ENCODE peak calls at places on chromosomes 2 and 18, in ten cellular contexts. F is A549, H is sigmoid colon, M is upper lobe of left lung, Q is GM12878, U is SK-N-SH, O is stomach, A is K562, E is transverse colon, V is H1. D is an unnamed sample.

GRCh38 chr18:79862562-79862961 is 64.8 kb downstream of the KCNG2 start:
- DNase-seq in O (no peak), V (no peak), Q (no peak), A (no peak), E (no peak), F (no peak), U (no peak), M (no peak), H (no peak), D (no peak)

GRCh38 chr2:158994920-158995676 is 26.7 kb downstream of the TANC1 start:
- DNase-seq in E (no peak), H (no peak), F (no peak), A (no peak), M (peak; percentile 61), O (no peak), U (peak; percentile 39), V (no peak), Q (no peak), D (no peak)

GRCh38 chr2:138035597-138036217 is 71.4 kb downstream of the HNMT start:
- DNase-seq in A (no peak), E (no peak), Q (no peak), V (no peak), U (no peak), O (no peak), H (no peak), M (no peak), F (peak; percentile 47), D (no peak)

GRCh38 chr2:156321243-156321904 is 11.1 kb downstream of the NR4A2 start:
- DNase-seq in F (no peak), Q (no peak), U (peak; percentile 16), E (no peak), M (no peak), H (no peak), O (peak; percentile 44), A (no peak), V (no peak), D (no peak)

GRCh38 chr18:59057969-59058368 is 81.7 kb upstream of the SEC11C start:
- DNase-seq in H (no peak), A (no peak), U (no peak), O (no peak), F (no peak), M (no peak), Q (no peak), V (no peak), E (no peak), D (no peak)

GRCh38 chr2:83364264-83364663 is 1094.8 kb downstream of the SUCLG1 start:
- DNase-seq in Q (no peak), F (no peak), M (no peak), E (no peak), V (no peak), H (no peak), O (no peak), U (no peak), A (no peak), D (no peak)

GRCh38 chr2:176085861-176086771 is 2.4 kb upstream of the EVX2 start:
- DNase-seq in E (peak; percentile 49), A (no peak), O (peak; percentile 32), F (peak; percentile 55), U (peak; percentile 78), M (no peak), H (peak; percentile 82), V (no peak), Q (no peak), D (no peak)

GRCh38 chr2:238738917-238739316 is 109.0 kb upstream of the TWIST2 start:
- DNase-seq in M (no peak), V (no peak), O (no peak), F (no peak), Q (no peak), A (no peak), H (no peak), U (no peak), E (no peak), D (no peak)

GRCh38 chr2:207338220-207338607 is 172.5 kb upstream of the KLF7 start:
- DNase-seq in A (no peak), E (no peak), U (no peak), V (no peak), Q (no peak), F (no peak), M (no peak), H (no peak), O (no peak), D (no peak)

GRCh38 chr2:144999040-144999875 is 479.3 kb upstream of the ZEB2 start:
- DNase-seq in O (no peak), H (peak; percentile 64), U (no peak), Q (no peak), V (no peak), F (no peak), M (no peak), E (no peak), A (no peak), D (peak; percentile 35)

GRCh38 chr18:56148373-56148772 is 490.0 kb downstream of the TXNL1 start:
- DNase-seq in M (no peak), H (no peak), Q (no peak), O (no peak), U (no peak), F (peak; percentile 41), E (no peak), V (no peak), A (no peak), D (no peak)

GRCh38 chr2:72527424-72527823 is 298.4 kb downstream of the EXOC6B start:
- DNase-seq in U (no peak), F (no peak), M (no peak), O (no peak), H (no peak), V (no peak), E (no peak), A (no peak), Q (no peak), D (no peak)

GRCh38 chr2:218286570-218287459 is 5.5 kb downstream of the TMBIM1 start:
- DNase-seq in V (peak; percentile 46), U (peak; percentile 73), A (peak; percentile 71), F (peak; percentile 91), M (peak; percentile 97), Q (peak; percentile 72), H (peak; percentile 97), O (peak; percentile 93), E (peak; percentile 96), D (peak; percentile 97)

GRCh38 chr18:20960735-20961134 is 150.9 kb downstream of the ROCK1 start:
- DNase-seq in V (no peak), F (no peak), U (no peak), Q (no peak), O (no peak), A (no peak), E (no peak), M (no peak), H (no peak), D (no peak)

GRCh38 chr2:216857131-216857550 is 2.7 kb downstream of the TNP1 start:
- DNase-seq in H (no peak), A (no peak), M (no peak), Q (no peak), E (no peak), O (no peak), V (no peak), F (no peak), U (no peak), D (no peak)

GRCh38 chr2:3145471-3146027 is 232.1 kb downstream of the EIPR1 start:
- DNase-seq in U (no peak), A (no peak), E (no peak), M (no peak), H (no peak), Q (no peak), F (no peak), V (no peak), O (peak; percentile 25), D (no peak)

GRCh38 chr2:8543412-8544167 is 138.3 kb upstream of the ID2 start:
- DNase-seq in U (peak; percentile 88), E (peak; percentile 68), O (peak; percentile 49), M (peak; percentile 80), V (no peak), A (no peak), Q (peak; percentile 96), H (peak; percentile 82), F (no peak), D (no peak)

GRCh38 chr2:68466361-68466777 is 725 bp downstream of the FBXO48 start:
- DNase-seq in E (peak; percentile 41), V (no peak), M (peak; percentile 44), F (peak; percentile 26), O (no peak), H (no peak), Q (no peak), U (no peak), A (peak; percentile 11), D (no peak)

GRCh38 chr18:74190086-74190485 is 41.8 kb downstream of the TIMM21 start:
- DNase-seq in F (no peak), U (no peak), H (no peak), V (no peak), O (no peak), Q (no peak), E (no peak), M (no peak), A (no peak), D (no peak)

GRCh38 chr2:150938586-150938985 is 323.1 kb downstream of the RBM43 start:
- DNase-seq in O (no peak), V (no peak), A (no peak), F (no peak), E (no peak), M (no peak), H (no peak), Q (no peak), U (no peak), D (no peak)

GRCh38 chr2:26674002-26674751 is 18.3 kb upstream of the KCNK3 start:
- DNase-seq in E (no peak), U (no peak), O (no peak), H (peak; percentile 45), A (no peak), M (no peak), Q (no peak), F (no peak), V (no peak), D (no peak)

GRCh38 chr2:36381965-36382364 is 26.4 kb downstream of the CRIM1 start:
- DNase-seq in F (no peak), O (no peak), Q (no peak), V (no peak), E (no peak), M (no peak), U (no peak), A (no peak), H (no peak), D (no peak)
- TF ChIP-seq EP300 in F (no peak), O (no peak), Q (no peak), V (no peak), E (no peak), M (no peak), U (no peak), A (no peak), H (no peak), D (no peak)

GRCh38 chr2:235171511-235172130 is 219.8 kb downstream of the SH3BP4 start:
- DNase-seq in A (no peak), U (peak; percentile 32), F (peak; percentile 80), H (no peak), M (no peak), V (no peak), E (no peak), O (no peak), Q (no peak), D (no peak)
- TF ChIP-seq EP300 in A (no peak), U (peak; percentile 67), F (no peak), H (peak; percentile 21), M (no peak), V (no peak), E (no peak), O (no peak), Q (no peak), D (no peak)

GRCh38 chr18:46574740-46575108 is 82.3 kb downstream of the LOXHD1 start:
- DNase-seq in A (no peak), V (no peak), O (no peak), E (no peak), M (no peak), H (no peak), F (no peak), U (no peak), Q (no peak), D (no peak)
- TF ChIP-seq EP300 in A (no peak), V (no peak), O (no peak), E (no peak), M (no peak), H (no peak), F (no peak), U (no peak), Q (no peak), D (no peak)

GRCh38 chr2:174198846-174199564 is 49.3 kb downstream of the OLA1 start:
- DNase-seq in O (no peak), A (no peak), U (no peak), H (no peak), F (no peak), V (no peak), Q (no peak), M (no peak), E (no peak), D (no peak)
- TF ChIP-seq EP300 in O (no peak), A (no peak), U (no peak), H (no peak), F (no peak), V (no peak), Q (no peak), M (no peak), E (no peak), D (no peak)